ENCODE peak calls at places on chromosomes 4 and X, in six cellular contexts. One of them, this sample, is unnamed. For H3K36me3, the result is how much of the 10 kb centered on the place peaks cover.

GRCh38 chrX:109966246-109966645 is 36.7 kb upstream of the TMEM164 start:
- DNase-seq in small intestine: no peak
- DNase-seq in GM23248: peak
- DNase-seq in WERI-Rb-1: no peak
- DNase-seq in CD8-positive, alpha-beta T cell: no peak
- DNase-seq in heart left ventricle: no peak
- DNase-seq in this sample: no peak

GRCh38 chr4:71130827-71131603 is 137.6 kb downstream of the DCK start:
- DNase-seq in small intestine: peak
- DNase-seq in GM23248: peak
- DNase-seq in WERI-Rb-1: peak
- DNase-seq in CD8-positive, alpha-beta T cell: no peak
- DNase-seq in heart left ventricle: no peak
- DNase-seq in this sample: no peak

GRCh38 chr4:146134761-146135160 is 40.8 kb upstream of the LSM6 start:
- DNase-seq in small intestine: peak
- DNase-seq in GM23248: no peak
- DNase-seq in WERI-Rb-1: no peak
- DNase-seq in CD8-positive, alpha-beta T cell: no peak
- DNase-seq in heart left ventricle: no peak
- DNase-seq in this sample: no peak

GRCh38 chr4:151415978-151416377 is 7.0 kb downstream of the FHIP1A start:
- DNase-seq in small intestine: no peak
- DNase-seq in GM23248: peak
- DNase-seq in WERI-Rb-1: no peak
- DNase-seq in CD8-positive, alpha-beta T cell: no peak
- DNase-seq in heart left ventricle: no peak
- DNase-seq in this sample: no peak

GRCh38 chr4:153541426-153542096 is 75.4 kb downstream of the TMEM131L start:
- DNase-seq in small intestine: no peak
- DNase-seq in GM23248: peak
- DNase-seq in WERI-Rb-1: no peak
- DNase-seq in CD8-positive, alpha-beta T cell: no peak
- DNase-seq in heart left ventricle: no peak
- DNase-seq in this sample: no peak

GRCh38 chr4:159451006-159451405 is 348.1 kb downstream of the RAPGEF2 start:
- DNase-seq in small intestine: no peak
- DNase-seq in GM23248: peak
- DNase-seq in WERI-Rb-1: no peak
- DNase-seq in CD8-positive, alpha-beta T cell: no peak
- DNase-seq in heart left ventricle: no peak
- DNase-seq in this sample: no peak

GRCh38 chr4:38242822-38243384 is 282.7 kb downstream of the PTTG2 start:
- DNase-seq in small intestine: no peak
- DNase-seq in GM23248: no peak
- DNase-seq in WERI-Rb-1: no peak
- DNase-seq in CD8-positive, alpha-beta T cell: no peak
- DNase-seq in heart left ventricle: no peak
- DNase-seq in this sample: no peak

GRCh38 chr4:141158219-141158618 is 24.9 kb upstream of the RNF150 start:
- DNase-seq in small intestine: peak
- DNase-seq in GM23248: peak
- DNase-seq in WERI-Rb-1: no peak
- DNase-seq in CD8-positive, alpha-beta T cell: no peak
- DNase-seq in heart left ventricle: no peak
- DNase-seq in this sample: no peak

GRCh38 chr4:153610623-153611376 is 73.3 kb upstream of the TLR2 start:
- DNase-seq in small intestine: no peak
- DNase-seq in GM23248: no peak
- DNase-seq in WERI-Rb-1: no peak
- DNase-seq in CD8-positive, alpha-beta T cell: no peak
- DNase-seq in heart left ventricle: no peak
- DNase-seq in this sample: no peak

GRCh38 chr4:174023641-174024040 is 259.8 kb downstream of the FBXO8 start:
- DNase-seq in small intestine: no peak
- DNase-seq in GM23248: peak
- DNase-seq in WERI-Rb-1: no peak
- DNase-seq in CD8-positive, alpha-beta T cell: no peak
- DNase-seq in heart left ventricle: no peak
- DNase-seq in this sample: no peak

GRCh38 chr4:24971192-24971591 is 58.4 kb upstream of the CCDC149 start:
- DNase-seq in small intestine: peak
- DNase-seq in GM23248: no peak
- DNase-seq in WERI-Rb-1: no peak
- DNase-seq in CD8-positive, alpha-beta T cell: no peak
- DNase-seq in heart left ventricle: no peak
- DNase-seq in this sample: no peak

GRCh38 chr4:73729534-73730165 is 10.7 kb upstream of the CXCL8 start:
- DNase-seq in small intestine: peak
- DNase-seq in GM23248: peak
- DNase-seq in WERI-Rb-1: peak
- DNase-seq in CD8-positive, alpha-beta T cell: no peak
- DNase-seq in heart left ventricle: no peak
- DNase-seq in this sample: peak

GRCh38 chr4:119823891-119824290 is 195.3 kb upstream of the PDE5A start:
- DNase-seq in small intestine: no peak
- DNase-seq in GM23248: no peak
- DNase-seq in WERI-Rb-1: no peak
- DNase-seq in CD8-positive, alpha-beta T cell: no peak
- DNase-seq in heart left ventricle: no peak
- DNase-seq in this sample: no peak

GRCh38 chr4:59608466-59608865 is 1591.7 kb upstream of the ADGRL3 start:
- DNase-seq in small intestine: no peak
- DNase-seq in GM23248: no peak
- DNase-seq in WERI-Rb-1: no peak
- DNase-seq in CD8-positive, alpha-beta T cell: no peak
- DNase-seq in heart left ventricle: no peak
- DNase-seq in this sample: no peak

GRCh38 chr4:29708473-29708872 is 1011.7 kb upstream of the PCDH7 start:
- DNase-seq in small intestine: no peak
- DNase-seq in GM23248: no peak
- DNase-seq in WERI-Rb-1: no peak
- DNase-seq in CD8-positive, alpha-beta T cell: no peak
- DNase-seq in heart left ventricle: no peak
- DNase-seq in this sample: no peak

GRCh38 chr4:173777421-173777820 is 247.4 kb upstream of the HAND2 start:
- DNase-seq in small intestine: no peak
- DNase-seq in GM23248: no peak
- DNase-seq in WERI-Rb-1: no peak
- DNase-seq in CD8-positive, alpha-beta T cell: no peak
- DNase-seq in heart left ventricle: no peak
- DNase-seq in this sample: no peak

GRCh38 chrX:39814391-39814790 is 283.4 kb downstream of the BCOR start:
- DNase-seq in small intestine: no peak
- DNase-seq in GM23248: peak
- DNase-seq in WERI-Rb-1: peak
- DNase-seq in CD8-positive, alpha-beta T cell: peak
- DNase-seq in heart left ventricle: no peak
- DNase-seq in this sample: no peak

GRCh38 chr4:153518001-153518400 is 51.8 kb downstream of the TMEM131L start:
- DNase-seq in small intestine: peak
- DNase-seq in GM23248: no peak
- DNase-seq in WERI-Rb-1: no peak
- DNase-seq in CD8-positive, alpha-beta T cell: no peak
- DNase-seq in heart left ventricle: no peak
- DNase-seq in this sample: no peak

GRCh38 chr4:57109530-57109846 is 697 bp downstream of the IGFBP7 start:
- DNase-seq in small intestine: no peak
- DNase-seq in GM23248: peak
- DNase-seq in WERI-Rb-1: no peak
- DNase-seq in CD8-positive, alpha-beta T cell: no peak
- DNase-seq in heart left ventricle: no peak
- DNase-seq in this sample: no peak

GRCh38 chr4:1850276-1850675 is 5.7 kb downstream of the LETM1 start:
- DNase-seq in small intestine: no peak
- DNase-seq in GM23248: no peak
- DNase-seq in WERI-Rb-1: no peak
- DNase-seq in CD8-positive, alpha-beta T cell: no peak
- DNase-seq in heart left ventricle: no peak
- DNase-seq in this sample: no peak
- H3K36me3 ChIP-seq in small intestine: under half
- H3K36me3 ChIP-seq in GM23248: under half
- H3K36me3 ChIP-seq in WERI-Rb-1: half or more
- H3K36me3 ChIP-seq in CD8-positive, alpha-beta T cell: under half
- H3K36me3 ChIP-seq in heart left ventricle: under half
- H3K36me3 ChIP-seq in this sample: under half

DNA sequence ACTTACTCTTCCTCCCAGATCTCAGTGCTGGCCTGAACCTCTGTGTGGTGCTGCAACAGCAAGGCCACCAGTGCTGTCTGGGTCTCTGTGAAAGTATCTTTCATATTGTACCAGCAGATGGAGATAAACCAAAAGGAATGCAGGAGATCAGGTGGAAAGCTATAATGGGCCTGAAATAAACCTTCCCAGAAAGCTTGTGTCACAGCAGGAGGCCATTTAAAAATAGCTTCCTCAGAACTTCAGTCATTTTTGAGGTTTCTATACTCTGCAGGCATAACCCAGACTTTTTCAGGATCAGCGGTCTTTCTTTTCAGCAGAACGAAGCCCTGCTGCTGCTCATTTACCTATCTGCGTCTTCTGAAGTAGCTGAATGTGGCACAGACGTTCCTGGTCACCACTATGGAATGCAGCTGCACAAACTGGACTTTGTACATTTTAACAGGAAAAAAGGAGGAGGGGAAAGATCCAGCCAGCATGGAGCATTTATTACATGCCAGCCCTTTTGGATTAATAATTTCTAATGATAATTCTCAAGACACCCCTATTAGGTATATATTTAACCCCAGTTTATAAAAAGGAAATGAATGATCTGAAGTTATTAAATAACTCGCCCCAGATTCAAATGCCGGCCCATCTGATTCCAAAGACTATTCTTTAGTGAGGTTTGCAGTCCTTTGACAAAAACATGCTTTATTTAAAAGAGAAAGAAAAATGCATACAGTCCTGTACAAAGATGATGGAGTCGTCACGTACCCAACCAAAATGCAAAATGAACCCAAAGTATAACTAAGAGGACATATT is 119.7 kb downstream of the NFKB1 start:
- DNase-seq in small intestine: peak
- DNase-seq in GM23248: peak
- DNase-seq in WERI-Rb-1: peak
- DNase-seq in CD8-positive, alpha-beta T cell: no peak
- DNase-seq in heart left ventricle: no peak
- DNase-seq in this sample: no peak
- H3K27ac ChIP-seq in small intestine: peak
- H3K27ac ChIP-seq in GM23248: peak
- H3K27ac ChIP-seq in WERI-Rb-1: no peak
- H3K27ac ChIP-seq in CD8-positive, alpha-beta T cell: no peak
- H3K27ac ChIP-seq in heart left ventricle: no peak
- H3K27ac ChIP-seq in this sample: no peak

GRCh38 chr4:47641755-47642154 is 156.7 kb downstream of the ATP10D start:
- DNase-seq in small intestine: no peak
- DNase-seq in GM23248: peak
- DNase-seq in WERI-Rb-1: peak
- DNase-seq in CD8-positive, alpha-beta T cell: no peak
- DNase-seq in heart left ventricle: no peak
- DNase-seq in this sample: no peak
- H3K36me3 ChIP-seq in small intestine: under half
- H3K36me3 ChIP-seq in GM23248: under half
- H3K36me3 ChIP-seq in WERI-Rb-1: under half
- H3K36me3 ChIP-seq in CD8-positive, alpha-beta T cell: under half
- H3K36me3 ChIP-seq in heart left ventricle: under half
- H3K36me3 ChIP-seq in this sample: under half

GRCh38 chr4:168717852-168718251 is 221.0 kb downstream of the PALLD start:
- DNase-seq in small intestine: no peak
- DNase-seq in GM23248: no peak
- DNase-seq in WERI-Rb-1: no peak
- DNase-seq in CD8-positive, alpha-beta T cell: no peak
- DNase-seq in heart left ventricle: no peak
- DNase-seq in this sample: no peak
- H3K27ac ChIP-seq in small intestine: no peak
- H3K27ac ChIP-seq in GM23248: no peak
- H3K27ac ChIP-seq in WERI-Rb-1: no peak
- H3K27ac ChIP-seq in CD8-positive, alpha-beta T cell: no peak
- H3K27ac ChIP-seq in heart left ventricle: peak
- H3K27ac ChIP-seq in this sample: peak

GRCh38 chrX:9832811-9833210 is 46.6 kb downstream of the SHROOM2 start:
- DNase-seq in small intestine: no peak
- DNase-seq in GM23248: no peak
- DNase-seq in WERI-Rb-1: no peak
- DNase-seq in CD8-positive, alpha-beta T cell: no peak
- DNase-seq in heart left ventricle: no peak
- DNase-seq in this sample: no peak

DNA sequence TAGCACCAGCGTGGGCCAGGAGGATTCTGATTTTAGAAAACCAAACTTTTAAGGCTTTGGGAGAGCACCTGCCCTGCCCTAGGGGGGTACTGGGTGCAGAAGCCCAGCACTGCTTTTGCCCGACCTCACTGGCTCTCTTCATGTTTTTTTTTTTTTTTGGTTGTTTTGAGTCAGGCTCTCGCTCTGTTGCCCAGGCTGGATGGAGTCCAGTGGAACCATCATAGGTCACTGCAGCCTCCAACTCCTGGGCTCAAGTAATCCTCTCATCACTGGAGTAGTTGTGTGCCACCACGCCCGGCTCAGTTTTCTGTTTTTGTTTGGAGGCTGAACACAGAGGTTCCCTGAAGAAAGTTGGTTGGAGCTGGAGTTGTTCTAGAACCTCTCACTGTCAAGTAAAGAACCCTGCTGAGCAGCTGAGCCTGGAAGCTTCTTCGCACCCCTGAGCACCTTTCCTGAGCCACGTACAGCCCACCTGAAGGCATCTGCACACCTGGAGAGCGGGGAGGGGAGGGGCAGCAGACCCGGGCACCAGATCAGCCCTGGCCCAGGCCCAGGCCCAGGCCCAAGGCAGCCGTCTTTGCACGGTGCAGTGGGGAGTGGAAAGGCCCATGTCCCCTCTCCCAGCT is 49.5 kb downstream of the SHROOM2 start:
- DNase-seq in small intestine: no peak
- DNase-seq in GM23248: peak
- DNase-seq in WERI-Rb-1: no peak
- DNase-seq in CD8-positive, alpha-beta T cell: no peak
- DNase-seq in heart left ventricle: no peak
- DNase-seq in this sample: no peak
- H3K36me3 ChIP-seq in small intestine: under half
- H3K36me3 ChIP-seq in GM23248: under half
- H3K36me3 ChIP-seq in WERI-Rb-1: under half
- H3K36me3 ChIP-seq in CD8-positive, alpha-beta T cell: under half
- H3K36me3 ChIP-seq in heart left ventricle: under half
- H3K36me3 ChIP-seq in this sample: under half